ENCODE peak calls at places on chromosomes 5 and 9, in four cellular contexts. R is transverse colon, S is SK-N-SH, Q is spleen. I is an unnamed sample. For H3K36me3, the result is how much of the 10 kb centered on the place peaks cover.

GRCh38 chr5:179765400-179765799 is 28.4 kb upstream of the LTC4S start:
- DNase-seq in Q (peak), S (peak), R (no peak), I (no peak)

GRCh38 chr9:95004452-95005275 is 278.2 kb downstream of the AOPEP start:
- DNase-seq in S (peak), Q (peak), R (peak), I (peak)

GRCh38 chr5:126481243-126481642 is 58.0 kb downstream of the GRAMD2B start:
- DNase-seq in R (no peak), Q (no peak), S (no peak), I (no peak)

GRCh38 chr9:114611516-114612271 is 603 bp downstream of the TMEM268 start:
- DNase-seq in R (peak), S (no peak), Q (peak), I (peak)

GRCh38 chr5:36877667-36878420 is 1.3 kb downstream of the NIPBL start:
- DNase-seq in R (no peak), S (peak), Q (no peak), I (no peak)

GRCh38 chr5:144742376-144742775 is 571.7 kb downstream of the KCTD16 start:
- DNase-seq in Q (no peak), R (no peak), S (no peak), I (no peak)

GRCh38 chr5:66223637-66224036 is 79.5 kb downstream of the SREK1 start:
- DNase-seq in Q (no peak), R (no peak), S (no peak), I (no peak)

GRCh38 chr9:128703616-128704355 is 1.5 kb downstream of the PKN3 start:
- DNase-seq in Q (peak), S (peak), R (no peak), I (peak)

GRCh38 chr9:10252174-10252573 is 360.6 kb downstream of the PTPRD start:
- DNase-seq in Q (no peak), R (no peak), S (no peak), I (peak)

GRCh38 chr9:133539434-133539833 is 4.9 kb downstream of the ADAMTSL2 start:
- DNase-seq in R (peak), S (no peak), Q (no peak), I (peak)

GRCh38 chr5:59161206-59162105 is 578.6 kb downstream of the RAB3C start:
- DNase-seq in Q (no peak), S (no peak), R (no peak), I (no peak)

GRCh38 chr9:88874391-88874790 is 116.9 kb upstream of the S1PR3 start:
- DNase-seq in Q (no peak), S (no peak), R (no peak), I (no peak)

GRCh38 chr9:77752566-77752965 is 104.4 kb upstream of the GNA14 start:
- DNase-seq in Q (no peak), R (no peak), S (no peak), I (no peak)

GRCh38 chr9:128632486-128632885 is 24.2 kb downstream of the DYNC2I2 start:
- DNase-seq in R (no peak), Q (peak), S (no peak), I (no peak)

GRCh38 chr5:12237837-12238575 is 333.8 kb upstream of the CTNND2 start:
- DNase-seq in S (no peak), R (no peak), Q (no peak), I (no peak)

GRCh38 chr9:134922932-134923240 is 5.2 kb upstream of the FCN1 start:
- DNase-seq in S (peak), Q (peak), R (no peak), I (no peak)

GRCh38 chr5:169742773-169743296 is 105.8 kb downstream of the DOCK2 start:
- DNase-seq in R (no peak), Q (no peak), S (no peak), I (no peak)

GRCh38 chr9:121743441-121744001 is 92.1 kb downstream of the DAB2IP start:
- DNase-seq in Q (peak), R (peak), S (peak), I (peak)

GRCh38 chr9:74478606-74479005 is 18.5 kb upstream of the RORB start:
- DNase-seq in S (no peak), R (no peak), Q (no peak), I (no peak)

GRCh38 chr9:129989740-129990139 is 53.2 kb downstream of the FNBP1 start:
- DNase-seq in Q (no peak), S (no peak), R (no peak), I (no peak)

GRCh38 chr5:67319935-67320725 is 123.5 kb upstream of the CD180 start:
- DNase-seq in S (no peak), R (no peak), Q (no peak), I (no peak)

GRCh38 chr5:16090270-16090669 is 89.3 kb downstream of the MARCHF11 start:
- DNase-seq in S (no peak), Q (no peak), R (no peak), I (no peak)

GRCh38 chr5:17696625-17697024 is 62.4 kb downstream of the TAF11L14 start:
- DNase-seq in S (no peak), Q (no peak), R (no peak), I (no peak)

GRCh38 chr9:70924905-70925547 is 196.4 kb downstream of the TRPM3 start:
- DNase-seq in R (peak), S (peak), Q (no peak), I (peak)

GRCh38 chr9:36835271-36835996 is 198.6 kb downstream of the PAX5 start:
- DNase-seq in S (no peak), R (no peak), Q (peak), I (no peak)

GRCh38 chr9:81083062-81083461 is 606.3 kb downstream of the TLE1 start:
- DNase-seq in R (no peak), S (peak), Q (no peak), I (no peak)

GRCh38 chr5:173232499-173233346 is 2.3 kb downstream of the NKX2-5 start:
- DNase-seq in S (no peak), R (no peak), Q (peak), I (no peak)

GRCh38 chr5:75551471-75551870 is 39.8 kb downstream of the POLK start:
- DNase-seq in Q (no peak), R (no peak), S (no peak), I (no peak)

GRCh38 chr5:10590226-10591047 is 26.6 kb downstream of the ANKRD33B start:
- DNase-seq in R (no peak), Q (no peak), S (peak), I (no peak)

GRCh38 chr9:91710148-91710547 is 239.9 kb downstream of the ROR2 start:
- DNase-seq in R (no peak), Q (no peak), S (no peak), I (no peak)

GRCh38 chr5:50853151-50853550 is 186.7 kb downstream of the PARP8 start:
- DNase-seq in R (peak), Q (peak), S (no peak), I (no peak)

GRCh38 chr5:36389245-36389644 is 87.5 kb upstream of the RANBP3L start:
- DNase-seq in R (peak), Q (no peak), S (no peak), I (no peak)

GRCh38 chr9:130871395-130872057 is 25.1 kb downstream of the QRFP start:
- DNase-seq in Q (peak), R (no peak), S (no peak), I (no peak)

GRCh38 chr5:68834486-68834885 is 259.3 kb upstream of the SLC30A5 start:
- DNase-seq in Q (no peak), S (no peak), R (no peak), I (no peak)
- H3K36me3 ChIP-seq in Q (under half), S (under half), R (under half), I (under half)

GRCh38 chr9:97923529-97924108 is 1.3 kb upstream of the TRMO start:
- DNase-seq in S (peak), R (peak), Q (peak), I (peak)

GRCh38 chr9:97921959-97922905 is at the start of gene TRMO:
- DNase-seq in R (peak), Q (peak), S (peak), I (peak)

GRCh38 chr9:97918641-97919040 is 3.7 kb downstream of the TRMO start:
- DNase-seq in S (no peak), R (no peak), Q (no peak), I (no peak)

GRCh38 chr9:97924386-97924785 is 2.1 kb upstream of the TRMO start:
- DNase-seq in Q (no peak), S (no peak), R (no peak), I (no peak)

DNA sequence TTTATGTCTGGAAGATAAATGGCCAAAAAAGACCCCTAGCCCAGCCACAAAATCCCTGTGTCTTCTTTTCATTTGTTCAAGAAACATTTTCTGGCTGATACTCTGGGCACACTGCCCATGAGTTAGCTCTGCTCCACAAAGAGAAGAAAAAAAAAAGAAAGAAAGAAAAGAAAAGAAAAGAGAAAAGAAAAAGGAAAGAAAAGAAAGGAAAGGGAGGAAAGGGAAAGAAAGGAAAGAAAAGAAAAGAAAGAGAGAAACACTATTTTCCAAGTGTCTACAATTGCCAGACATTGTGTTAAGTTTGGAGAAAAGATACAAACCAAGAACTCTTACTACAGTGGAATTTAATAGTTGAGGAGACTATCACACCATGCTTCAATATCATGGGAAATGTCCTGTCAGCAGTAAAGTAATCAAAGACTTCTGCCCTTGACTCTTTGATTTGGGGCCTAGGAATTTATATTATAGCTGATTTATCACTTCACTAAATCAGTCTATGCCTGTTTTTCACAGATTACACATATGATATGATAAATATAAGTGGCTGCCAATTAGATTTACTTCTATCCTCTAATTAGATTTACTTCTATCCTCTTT is 3.0 kb downstream of the TRMO start:
- DNase-seq in R (no peak), Q (no peak), S (no peak), I (no peak)
- H3K27ac ChIP-seq in R (no peak), Q (peak), S (no peak), I (peak)

GRCh38 chr5:147819371-147819770 is 12.1 kb downstream of the SPINK1 start:
- DNase-seq in Q (no peak), R (no peak), S (no peak), I (no peak)
- TF ChIP-seq POLR2AphosphoS5 in Q (no peak), R (no peak), S (no peak), I (no peak)

DNA sequence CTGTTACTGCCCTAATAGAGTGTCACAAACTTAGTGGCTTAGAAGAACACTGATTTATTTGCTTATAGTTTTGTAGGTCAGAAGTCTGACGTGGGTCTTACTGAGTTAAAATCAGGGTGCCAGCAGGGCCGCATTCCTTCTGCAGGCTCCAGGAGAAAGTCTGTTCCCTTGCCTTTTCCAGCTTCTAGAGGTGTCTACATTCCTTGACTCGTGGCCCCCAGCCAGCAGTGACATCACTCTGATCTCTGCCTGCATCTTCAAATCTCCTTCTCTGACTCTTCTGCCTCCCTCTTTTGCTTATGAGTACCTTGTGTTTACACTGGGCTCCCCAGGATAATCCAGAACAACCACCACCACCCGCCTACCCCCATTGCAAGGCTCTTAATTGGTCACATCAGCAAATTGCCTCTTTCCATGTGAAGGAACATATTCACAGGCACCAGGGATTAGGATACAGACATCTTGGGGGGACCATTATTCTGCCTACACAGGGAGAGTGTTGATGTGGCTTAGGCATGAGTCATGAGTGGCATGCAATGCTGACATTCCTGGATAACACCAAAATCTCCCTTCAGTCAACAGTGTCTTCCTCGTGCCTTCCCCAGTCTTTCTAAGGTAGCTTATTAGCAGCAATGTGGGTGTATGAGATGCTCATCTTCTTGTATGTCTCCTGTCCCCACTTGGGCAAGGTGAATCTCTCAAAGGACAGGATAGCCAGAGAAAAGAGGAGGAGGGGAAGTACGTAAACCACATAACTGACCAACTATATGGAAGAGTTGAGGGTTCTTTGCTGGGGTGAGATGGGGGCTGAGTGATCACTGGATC is 24.4 kb downstream of the CYFIP2 start:
- DNase-seq in S (no peak), Q (no peak), R (no peak), I (no peak)
- H3K36me3 ChIP-seq in S (under half), Q (under half), R (under half), I (under half)

GRCh38 chr9:6171667-6172066 is 43.9 kb upstream of the IL33 start:
- DNase-seq in R (no peak), S (no peak), Q (no peak), I (no peak)

GRCh38 chr9:6173914-6174313 is 41.7 kb upstream of the IL33 start:
- DNase-seq in S (no peak), Q (no peak), R (no peak), I (no peak)
- H3K27ac ChIP-seq in S (no peak), Q (no peak), R (no peak), I (no peak)

GRCh38 chr9:69602768-69603167 is 69.4 kb downstream of the APBA1 start:
- DNase-seq in Q (no peak), S (no peak), R (no peak), I (no peak)

GRCh38 chr9:69603656-69604055 is 68.5 kb downstream of the APBA1 start:
- DNase-seq in S (peak), Q (no peak), R (no peak), I (no peak)

GRCh38 chr9:69605406-69605805 is 66.8 kb downstream of the APBA1 start:
- DNase-seq in S (no peak), R (no peak), Q (no peak), I (no peak)

GRCh38 chr9:69606089-69606488 is 66.1 kb downstream of the APBA1 start:
- DNase-seq in S (no peak), Q (no peak), R (no peak), I (no peak)

GRCh38 chr9:69604568-69605219 is 67.5 kb downstream of the APBA1 start:
- DNase-seq in R (no peak), Q (no peak), S (no peak), I (no peak)
- TF ChIP-seq POLR2AphosphoS5 in R (no peak), Q (no peak), S (no peak), I (no peak)

GRCh38 chr9:99185904-99186303 is 35.8 kb downstream of the ALG2 start:
- DNase-seq in Q (no peak), S (peak), R (no peak), I (no peak)
- H3K36me3 ChIP-seq in Q (under half), S (under half), R (under half), I (under half)